ENCODE peak calls at places on chromosomes 16 and 17, in five cellular contexts. T is GM20000; C is RPMI7951; G is activated CD8-positive, alpha-beta memory T cell treated with anti-CD3 and anti-CD28 coated beads for 4 hours; H is activated naive CD4-positive, alpha-beta T cell treated with anti-CD3 and anti-CD28 coated beads, Interleukin-2, amount 50 U/mL, for 72 hours. R is an unnamed sample.

GRCh38 chr17:74770498-74771318 is 5.4 kb downstream of the NAT9 start:
- DNase-seq in T (peak), C (no peak), G (peak), H (peak), R (peak)

GRCh38 chr16:2374644-2375043 is 34.1 kb upstream of the ABCA3 start:
- DNase-seq in T (no peak), C (no peak), G (no peak), H (no peak), R (no peak)

GRCh38 chr17:42670199-42670924 is 6.4 kb downstream of the PLEKHH3 start:
- DNase-seq in T (peak), C (no peak), G (no peak), H (no peak), R (peak)

GRCh38 chr17:2054262-2054739 is 602 bp upstream of the HIC1 start:
- DNase-seq in T (no peak), C (peak), G (no peak), H (no peak), R (no peak)

GRCh38 chr17:76138896-76139248 is 2.2 kb downstream of the FOXJ1 start:
- DNase-seq in T (no peak), C (no peak), G (no peak), H (no peak), R (no peak)

GRCh38 chr17:50425682-50426471 is at the start of gene ACSF2:
- DNase-seq in T (peak), C (peak), G (peak), H (peak), R (peak)

GRCh38 chr16:26795184-26795583 is 271.5 kb upstream of the C16orf82 start:
- DNase-seq in T (no peak), C (no peak), G (no peak), H (peak), R (no peak)

GRCh38 chr16:26818393-26818792 is 248.3 kb upstream of the C16orf82 start:
- DNase-seq in T (no peak), C (no peak), G (no peak), H (no peak), R (no peak)

GRCh38 chr17:34204402-34204801 is 50.7 kb upstream of the CCL2 start:
- DNase-seq in T (no peak), C (no peak), G (no peak), H (no peak), R (no peak)

GRCh38 chr17:21395764-21396163 is 19.6 kb downstream of the KCNJ12 start:
- DNase-seq in T (no peak), C (no peak), G (no peak), H (no peak), R (no peak)

GRCh38 chr16:14302031-14302398 is 230.9 kb downstream of the MRTFB start:
- DNase-seq in T (peak), C (peak), G (no peak), H (peak), R (no peak)

GRCh38 chr17:41785091-41785875 is 1.2 kb downstream of the JUP start:
- DNase-seq in T (no peak), C (no peak), G (no peak), H (no peak), R (no peak)

GRCh38 chr17:41567317-41567716 is 4.5 kb downstream of the KRT9 start:
- DNase-seq in T (no peak), C (no peak), G (no peak), H (no peak), R (no peak)

R was measured in T-helper 17 cell.